ENCODE peak calls at places on chromosomes 6 and 20, in ten cellular contexts. E is cardiac fibroblast, S is uterus, B is B cell, K is T-helper 1 cell, Z is dorsolateral prefrontal cortex, A is Right ventricle myocardium inferior, U is SK-N-DZ, Q is AG09309, I is mammary epithelial cell. M is an unnamed sample.

GRCh38 chr6:44133003-44133931 is 5.9 kb downstream of the TMEM63B start:
- DNase-seq in Q (no peak), S (no peak), K (no peak), A (no peak), E (peak), Z (peak), U (peak), B (no peak), I (peak), M (peak)

GRCh38 chr20:48626226-48626937 is 201.4 kb downstream of the PREX1 start:
- DNase-seq in B (no peak), I (no peak), K (no peak), A (no peak), Q (no peak), Z (peak), S (no peak), U (no peak), E (no peak), M (no peak)

GRCh38 chr6:119686240-119686639 is 336.7 kb upstream of the MAN1A1 start:
- DNase-seq in K (no peak), E (no peak), B (no peak), Z (no peak), I (no peak), Q (no peak), U (no peak), S (no peak), A (no peak), M (no peak)

GRCh38 chr6:18260448-18261106 is 3.8 kb downstream of the DEK start:
- DNase-seq in K (peak), A (peak), B (peak), Q (no peak), U (no peak), E (peak), I (peak), S (no peak), Z (no peak), M (no peak)

GRCh38 chr6:35202066-35202546 is 11.7 kb upstream of the SCUBE3 start:
- DNase-seq in U (no peak), I (no peak), A (no peak), B (no peak), S (no peak), E (no peak), Z (no peak), Q (no peak), K (no peak), M (no peak)

GRCh38 chr20:37833172-37833915 is 69.6 kb upstream of the VSTM2L start:
- DNase-seq in Z (no peak), K (no peak), I (no peak), U (no peak), A (no peak), Q (no peak), E (no peak), B (no peak), S (no peak), M (no peak)

GRCh38 chr6:111791415-111791814 is 81.8 kb downstream of the FYN start:
- DNase-seq in U (no peak), B (no peak), Z (no peak), A (no peak), E (peak), S (no peak), Q (no peak), K (no peak), I (no peak), M (no peak)

GRCh38 chr6:41712651-41713103 is 22.7 kb downstream of the TFEB start:
- DNase-seq in K (no peak), B (no peak), S (no peak), Z (peak), E (peak), U (no peak), A (peak), I (no peak), Q (no peak), M (peak)

GRCh38 chr6:113432729-113433505 is 424.2 kb upstream of the MARCKS start:
- DNase-seq in I (no peak), U (no peak), Q (no peak), K (no peak), A (no peak), E (no peak), Z (no peak), S (no peak), B (no peak), M (no peak)

GRCh38 chr20:46348231-46348803 is 40.0 kb upstream of the CDH22 start:
- DNase-seq in S (no peak), K (no peak), E (peak), Q (no peak), B (no peak), Z (peak), U (peak), I (no peak), A (peak), M (no peak)

GRCh38 chr20:50270569-50270968 is 79.9 kb downstream of the CEBPB start:
- DNase-seq in K (no peak), Q (no peak), U (no peak), Z (peak), B (no peak), I (no peak), A (peak), E (no peak), S (no peak), M (peak)

GRCh38 chr20:60060593-60060992 is 102.4 kb downstream of the CDH26 start:
- DNase-seq in B (no peak), I (peak), S (no peak), K (no peak), U (no peak), Q (no peak), Z (no peak), E (no peak), A (no peak), M (no peak)

M was measured in amygdala.